ENCODE peak calls at places on chromosomes 5 and 9, in eight cellular contexts. One of them, this sample, is unnamed. For H3K9me3, the result is how much of the 10 kb centered on the place peaks cover.

GRCh38 chr9:529721-530120 is 311.8 kb upstream of the DMRT1 start:
- DNase-seq in HepG2: no peak
- DNase-seq in heart left ventricle: no peak
- DNase-seq in AG04450: no peak
- DNase-seq in cardiac muscle cell: no peak
- DNase-seq in fibroblast of lung: no peak
- DNase-seq in spleen: no peak
- DNase-seq in heart right ventricle: no peak
- DNase-seq in this sample: no peak

GRCh38 chr5:172800088-172800551 is 29.1 kb upstream of the DUSP1 start:
- DNase-seq in HepG2: no peak
- DNase-seq in heart left ventricle: peak
- DNase-seq in AG04450: peak
- DNase-seq in cardiac muscle cell: no peak
- DNase-seq in fibroblast of lung: peak
- DNase-seq in spleen: peak
- DNase-seq in heart right ventricle: peak
- DNase-seq in this sample: peak

GRCh38 chr5:56323505-56323904 is 90.4 kb upstream of the ANKRD55 start:
- DNase-seq in HepG2: peak
- DNase-seq in heart left ventricle: no peak
- DNase-seq in AG04450: peak
- DNase-seq in cardiac muscle cell: peak
- DNase-seq in fibroblast of lung: peak
- DNase-seq in spleen: no peak
- DNase-seq in heart right ventricle: no peak
- DNase-seq in this sample: no peak

GRCh38 chr5:138230981-138231589 is 18.0 kb upstream of the CDC23 start:
- DNase-seq in HepG2: peak
- DNase-seq in heart left ventricle: no peak
- DNase-seq in AG04450: no peak
- DNase-seq in cardiac muscle cell: peak
- DNase-seq in fibroblast of lung: no peak
- DNase-seq in spleen: peak
- DNase-seq in heart right ventricle: peak
- DNase-seq in this sample: no peak

GRCh38 chr5:141734501-141735231 is 52.6 kb upstream of the ARAP3 start:
- DNase-seq in HepG2: no peak
- DNase-seq in heart left ventricle: no peak
- DNase-seq in AG04450: peak
- DNase-seq in cardiac muscle cell: peak
- DNase-seq in fibroblast of lung: peak
- DNase-seq in spleen: no peak
- DNase-seq in heart right ventricle: peak
- DNase-seq in this sample: no peak

GRCh38 chr5:43515678-43516048 is 715 bp upstream of the C5orf34 start:
- DNase-seq in HepG2: no peak
- DNase-seq in heart left ventricle: no peak
- DNase-seq in AG04450: no peak
- DNase-seq in cardiac muscle cell: no peak
- DNase-seq in fibroblast of lung: no peak
- DNase-seq in spleen: no peak
- DNase-seq in heart right ventricle: no peak
- DNase-seq in this sample: no peak

GRCh38 chr5:88108490-88109279 is 160.0 kb downstream of the TMEM161B start:
- DNase-seq in HepG2: no peak
- DNase-seq in heart left ventricle: no peak
- DNase-seq in AG04450: no peak
- DNase-seq in cardiac muscle cell: no peak
- DNase-seq in fibroblast of lung: no peak
- DNase-seq in spleen: no peak
- DNase-seq in heart right ventricle: no peak
- DNase-seq in this sample: no peak

GRCh38 chr5:15598294-15598902 is 98.4 kb downstream of the FBXL7 start:
- DNase-seq in HepG2: peak
- DNase-seq in heart left ventricle: no peak
- DNase-seq in AG04450: no peak
- DNase-seq in cardiac muscle cell: peak
- DNase-seq in fibroblast of lung: no peak
- DNase-seq in spleen: no peak
- DNase-seq in heart right ventricle: no peak
- DNase-seq in this sample: no peak

GRCh38 chr5:148336704-148337435 is 1.5 kb downstream of the SPINK9 start:
- DNase-seq in HepG2: no peak
- DNase-seq in heart left ventricle: no peak
- DNase-seq in AG04450: no peak
- DNase-seq in cardiac muscle cell: no peak
- DNase-seq in fibroblast of lung: no peak
- DNase-seq in spleen: no peak
- DNase-seq in heart right ventricle: no peak
- DNase-seq in this sample: no peak

GRCh38 chr5:16544607-16545374 is 72.0 kb downstream of the RETREG1 start:
- DNase-seq in HepG2: no peak
- DNase-seq in heart left ventricle: no peak
- DNase-seq in AG04450: no peak
- DNase-seq in cardiac muscle cell: no peak
- DNase-seq in fibroblast of lung: no peak
- DNase-seq in spleen: no peak
- DNase-seq in heart right ventricle: no peak
- DNase-seq in this sample: no peak

GRCh38 chr5:148687427-148687826 is 33.1 kb upstream of the HTR4 start:
- DNase-seq in HepG2: peak
- DNase-seq in heart left ventricle: no peak
- DNase-seq in AG04450: no peak
- DNase-seq in cardiac muscle cell: peak
- DNase-seq in fibroblast of lung: peak
- DNase-seq in spleen: no peak
- DNase-seq in heart right ventricle: no peak
- DNase-seq in this sample: no peak

GRCh38 chr5:142360607-142361120 is 35.8 kb upstream of the SPRY4 start:
- DNase-seq in HepG2: peak
- DNase-seq in heart left ventricle: no peak
- DNase-seq in AG04450: no peak
- DNase-seq in cardiac muscle cell: peak
- DNase-seq in fibroblast of lung: peak
- DNase-seq in spleen: no peak
- DNase-seq in heart right ventricle: no peak
- DNase-seq in this sample: no peak

GRCh38 chr5:107476783-107477182 is 194.0 kb downstream of the EFNA5 start:
- DNase-seq in HepG2: no peak
- DNase-seq in heart left ventricle: no peak
- DNase-seq in AG04450: no peak
- DNase-seq in cardiac muscle cell: no peak
- DNase-seq in fibroblast of lung: no peak
- DNase-seq in spleen: no peak
- DNase-seq in heart right ventricle: no peak
- DNase-seq in this sample: no peak

GRCh38 chr9:128383791-128384190 is 12.6 kb downstream of the URM1 start:
- DNase-seq in HepG2: no peak
- DNase-seq in heart left ventricle: no peak
- DNase-seq in AG04450: no peak
- DNase-seq in cardiac muscle cell: no peak
- DNase-seq in fibroblast of lung: no peak
- DNase-seq in spleen: no peak
- DNase-seq in heart right ventricle: no peak
- DNase-seq in this sample: no peak

GRCh38 chr5:40386293-40386692 is 293.4 kb upstream of the PTGER4 start:
- DNase-seq in HepG2: no peak
- DNase-seq in heart left ventricle: no peak
- DNase-seq in AG04450: peak
- DNase-seq in cardiac muscle cell: no peak
- DNase-seq in fibroblast of lung: no peak
- DNase-seq in spleen: no peak
- DNase-seq in heart right ventricle: no peak
- DNase-seq in this sample: no peak

DNA sequence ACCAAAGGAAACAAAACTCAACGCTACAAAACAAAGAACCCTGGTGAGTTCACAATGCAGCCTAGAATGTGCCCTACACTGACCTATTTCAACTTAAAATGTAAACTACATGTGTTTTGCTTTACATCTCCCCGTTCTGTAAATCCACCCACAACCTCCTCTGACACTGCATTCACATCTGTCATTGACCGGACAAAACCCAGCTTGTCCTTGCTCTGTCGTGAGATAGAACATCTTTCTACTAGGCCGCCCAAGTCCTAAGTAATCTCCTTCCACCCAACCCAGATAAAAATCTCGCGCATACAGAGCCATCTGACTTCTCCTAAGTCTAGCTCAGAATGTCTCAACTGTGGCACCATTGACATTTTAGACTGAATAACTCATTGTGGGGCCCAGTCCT is 6.1 kb upstream of the VLDLR start:
- DNase-seq in HepG2: no peak
- DNase-seq in heart left ventricle: no peak
- DNase-seq in AG04450: no peak
- DNase-seq in cardiac muscle cell: no peak
- DNase-seq in fibroblast of lung: no peak
- DNase-seq in spleen: no peak
- DNase-seq in heart right ventricle: no peak
- DNase-seq in this sample: no peak
- H3K4me3 ChIP-seq in HepG2: no peak
- H3K4me3 ChIP-seq in heart left ventricle: no peak
- H3K4me3 ChIP-seq in AG04450: no peak
- H3K4me3 ChIP-seq in cardiac muscle cell: no peak
- H3K4me3 ChIP-seq in fibroblast of lung: no peak
- H3K4me3 ChIP-seq in spleen: no peak
- H3K4me3 ChIP-seq in heart right ventricle: no peak
- H3K4me3 ChIP-seq in this sample: no peak

GRCh38 chr9:93077811-93078210 is 18.2 kb upstream of the CARD19 start:
- DNase-seq in HepG2: no peak
- DNase-seq in heart left ventricle: peak
- DNase-seq in AG04450: no peak
- DNase-seq in cardiac muscle cell: no peak
- DNase-seq in fibroblast of lung: no peak
- DNase-seq in spleen: peak
- DNase-seq in heart right ventricle: no peak
- DNase-seq in this sample: no peak

GRCh38 chr9:93076101-93076791 is 17.7 kb downstream of the SUSD3 start:
- DNase-seq in HepG2: no peak
- DNase-seq in heart left ventricle: no peak
- DNase-seq in AG04450: no peak
- DNase-seq in cardiac muscle cell: no peak
- DNase-seq in fibroblast of lung: no peak
- DNase-seq in spleen: no peak
- DNase-seq in heart right ventricle: no peak
- DNase-seq in this sample: no peak

GRCh38 chr9:93079371-93079770 is 16.6 kb upstream of the CARD19 start:
- DNase-seq in HepG2: no peak
- DNase-seq in heart left ventricle: peak
- DNase-seq in AG04450: no peak
- DNase-seq in cardiac muscle cell: no peak
- DNase-seq in fibroblast of lung: no peak
- DNase-seq in spleen: peak
- DNase-seq in heart right ventricle: no peak
- DNase-seq in this sample: no peak

GRCh38 chr9:93077367-93077766 is 18.6 kb upstream of the CARD19 start:
- DNase-seq in HepG2: no peak
- DNase-seq in heart left ventricle: no peak
- DNase-seq in AG04450: no peak
- DNase-seq in cardiac muscle cell: no peak
- DNase-seq in fibroblast of lung: no peak
- DNase-seq in spleen: no peak
- DNase-seq in heart right ventricle: no peak
- DNase-seq in this sample: no peak

DNA sequence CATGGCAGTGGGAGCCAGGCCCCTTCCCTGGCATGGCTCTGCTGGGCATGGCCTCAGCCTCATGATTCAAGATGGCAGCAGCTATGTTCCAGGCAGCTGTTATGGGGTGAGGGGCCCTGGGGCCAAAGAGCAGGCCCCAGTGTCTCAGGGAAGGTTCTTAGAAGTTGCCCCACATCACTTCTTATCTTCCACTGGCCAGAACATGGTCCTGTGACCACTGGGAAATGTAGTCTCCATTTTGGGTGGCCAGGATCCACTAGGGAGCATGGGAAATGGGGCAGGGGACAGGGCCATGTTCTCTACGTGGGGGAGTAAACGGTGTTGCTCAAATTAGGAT is 18.3 kb downstream of the SUSD3 start:
- DNase-seq in HepG2: no peak
- DNase-seq in heart left ventricle: peak
- DNase-seq in AG04450: no peak
- DNase-seq in cardiac muscle cell: no peak
- DNase-seq in fibroblast of lung: no peak
- DNase-seq in spleen: no peak
- DNase-seq in heart right ventricle: no peak
- DNase-seq in this sample: no peak
- TF ChIP-seq CTCF in HepG2: no peak
- TF ChIP-seq CTCF in heart left ventricle: no peak
- TF ChIP-seq CTCF in AG04450: no peak
- TF ChIP-seq CTCF in cardiac muscle cell: no peak
- TF ChIP-seq CTCF in fibroblast of lung: no peak
- TF ChIP-seq CTCF in spleen: no peak
- TF ChIP-seq CTCF in heart right ventricle: no peak
- TF ChIP-seq CTCF in this sample: no peak

GRCh38 chr5:953535-954449 is 54.8 kb upstream of the NKD2 start:
- DNase-seq in HepG2: no peak
- DNase-seq in heart left ventricle: no peak
- DNase-seq in AG04450: no peak
- DNase-seq in cardiac muscle cell: no peak
- DNase-seq in fibroblast of lung: no peak
- DNase-seq in spleen: peak
- DNase-seq in heart right ventricle: no peak
- DNase-seq in this sample: no peak
- H3K9me3 ChIP-seq in HepG2: under half
- H3K9me3 ChIP-seq in heart left ventricle: under half
- H3K9me3 ChIP-seq in AG04450: under half
- H3K9me3 ChIP-seq in cardiac muscle cell: under half
- H3K9me3 ChIP-seq in fibroblast of lung: under half
- H3K9me3 ChIP-seq in spleen: under half
- H3K9me3 ChIP-seq in heart right ventricle: under half
- H3K9me3 ChIP-seq in this sample: under half

DNA sequence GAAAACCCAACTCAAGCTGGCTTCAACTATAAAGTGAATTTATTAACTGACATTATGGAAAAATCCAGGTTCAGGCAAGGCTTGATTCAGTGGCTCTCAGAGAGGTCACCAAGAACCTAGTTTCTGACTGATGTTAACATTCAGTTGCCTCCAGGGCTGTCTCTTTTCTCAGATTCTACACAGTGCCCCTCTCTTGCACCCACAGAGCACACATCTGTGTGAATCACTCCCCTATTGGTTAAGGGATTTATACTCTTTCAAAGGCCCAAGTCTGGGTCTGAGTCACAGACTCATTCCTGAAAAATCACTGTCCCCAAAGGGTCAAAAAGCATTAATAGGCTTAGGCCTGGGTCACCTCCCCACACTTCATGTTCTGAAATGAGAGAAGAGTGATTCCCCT is 6.2 kb upstream of the HAVCR2 start:
- DNase-seq in HepG2: no peak
- DNase-seq in heart left ventricle: no peak
- DNase-seq in AG04450: no peak
- DNase-seq in cardiac muscle cell: no peak
- DNase-seq in fibroblast of lung: no peak
- DNase-seq in spleen: no peak
- DNase-seq in heart right ventricle: no peak
- DNase-seq in this sample: no peak
- H3K4me3 ChIP-seq in HepG2: no peak
- H3K4me3 ChIP-seq in heart left ventricle: no peak
- H3K4me3 ChIP-seq in AG04450: no peak
- H3K4me3 ChIP-seq in cardiac muscle cell: no peak
- H3K4me3 ChIP-seq in fibroblast of lung: no peak
- H3K4me3 ChIP-seq in spleen: no peak
- H3K4me3 ChIP-seq in heart right ventricle: no peak
- H3K4me3 ChIP-seq in this sample: no peak